ENCODE peak calls at places on chromosomes 16 and 17, in four cellular contexts. T is GM23338, E is lower lobe of right lung, M is RWPE1. Q is an unnamed sample.

GRCh38 chr17:64777413-64778101 is 115.5 kb upstream of the SMURF2 start:
- DNase-seq in M (no peak), E (peak), T (peak), Q (no peak)

GRCh38 chr17:8012996-8013640 is 10.7 kb downstream of the GUCY2D start:
- DNase-seq in E (no peak), M (no peak), T (no peak), Q (no peak)

GRCh38 chr16:13254998-13255614 is 353.7 kb downstream of the SHISA9 start:
- DNase-seq in M (no peak), E (no peak), T (no peak), Q (no peak)

GRCh38 chr16:49734330-49734729 is 121.6 kb downstream of the ZNF423 start:
- DNase-seq in M (no peak), T (no peak), E (no peak), Q (no peak)

GRCh38 chr16:27083861-27084261 is 17.1 kb downstream of the C16orf82 start:
- DNase-seq in M (peak), T (peak), E (no peak), Q (no peak)

GRCh38 chr17:1050246-1050995 is 53.5 kb downstream of the TIMM22 start:
- DNase-seq in E (peak), T (no peak), M (no peak), Q (no peak)

GRCh38 chr17:78611636-78612035 is 34.4 kb upstream of the DNAH17 start:
- DNase-seq in M (no peak), T (no peak), E (no peak), Q (no peak)

GRCh38 chr16:72884573-72884972 is 163.4 kb downstream of the ZFHX3 start:
- DNase-seq in M (no peak), E (no peak), T (no peak), Q (no peak)

GRCh38 chr16:84199097-84199496 is 8.1 kb downstream of the ADAD2 start:
- DNase-seq in T (no peak), E (no peak), M (no peak), Q (no peak)

GRCh38 chr16:47565454-47565853 is 104.3 kb downstream of the PHKB start:
- DNase-seq in M (peak), T (no peak), E (peak), Q (no peak)

GRCh38 chr16:12062343-12063003 is 85.9 kb downstream of the SNX29 start:
- DNase-seq in E (peak), T (no peak), M (peak), Q (no peak)

GRCh38 chr17:79986441-79987186 is 49.1 kb downstream of the TBC1D16 start:
- DNase-seq in M (no peak), E (peak), T (no peak), Q (no peak)

GRCh38 chr16:7716924-7717323 is 384.3 kb downstream of the RBFOX1 start:
- DNase-seq in M (no peak), E (no peak), T (no peak), Q (no peak)

GRCh38 chr16:22373662-22374310 is 633 bp downstream of the CDR2 start:
- DNase-seq in M (no peak), E (peak), T (peak), Q (peak)

GRCh38 chr17:28384281-28385036 is 13.0 kb downstream of the SARM1 start:
- DNase-seq in E (peak), M (no peak), T (peak), Q (peak)

DNA sequence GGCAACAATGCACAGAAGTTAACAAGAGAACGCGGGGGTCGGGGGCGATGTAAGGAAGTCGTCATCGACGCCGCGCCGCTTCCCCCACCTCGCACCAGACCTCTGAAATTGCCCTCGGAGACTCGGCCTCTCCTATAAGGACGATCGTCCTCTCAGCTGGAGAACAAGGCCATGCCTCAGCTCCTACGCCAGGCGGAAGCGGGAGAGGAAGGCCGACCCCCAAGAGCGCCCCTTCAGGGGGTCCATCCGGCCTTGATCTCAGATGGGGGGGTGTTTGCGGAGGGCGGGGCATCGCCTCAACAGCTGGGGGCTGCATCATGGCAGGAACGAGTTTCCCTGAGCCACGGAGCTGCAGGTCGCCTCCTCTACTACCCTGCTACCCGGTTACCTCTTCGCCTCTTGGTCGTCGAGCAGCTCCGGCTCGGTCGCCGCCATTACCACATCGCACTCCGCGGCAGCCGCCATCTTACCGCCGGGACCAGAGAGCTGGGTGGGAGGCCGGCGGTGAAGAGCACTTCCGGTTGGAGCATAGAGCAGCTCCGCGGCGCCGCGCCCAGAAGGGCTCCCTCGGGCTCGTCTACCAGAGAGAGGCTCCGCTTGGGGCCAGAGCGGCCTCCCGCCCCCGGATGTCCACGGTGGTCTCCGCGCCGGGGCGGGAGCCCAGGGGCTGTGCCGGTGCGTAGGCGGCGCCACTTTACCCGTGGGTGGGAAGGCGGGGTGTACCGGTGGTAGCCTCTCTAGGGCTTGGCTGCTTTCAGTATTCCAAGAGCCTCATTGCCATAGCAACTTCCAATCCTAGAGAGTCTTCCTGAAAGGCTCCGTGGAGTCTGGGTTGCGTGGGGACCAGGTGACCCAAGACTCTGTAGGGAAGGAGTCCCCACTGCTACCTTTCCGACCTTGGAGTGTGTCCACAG is at the start of gene DNAJC7:
- DNase-seq in T (peak), M (peak), E (peak), Q (peak)
- TF ChIP-seq CTCF in T (peak), M (no peak), E (no peak), Q (no peak)

DNA sequence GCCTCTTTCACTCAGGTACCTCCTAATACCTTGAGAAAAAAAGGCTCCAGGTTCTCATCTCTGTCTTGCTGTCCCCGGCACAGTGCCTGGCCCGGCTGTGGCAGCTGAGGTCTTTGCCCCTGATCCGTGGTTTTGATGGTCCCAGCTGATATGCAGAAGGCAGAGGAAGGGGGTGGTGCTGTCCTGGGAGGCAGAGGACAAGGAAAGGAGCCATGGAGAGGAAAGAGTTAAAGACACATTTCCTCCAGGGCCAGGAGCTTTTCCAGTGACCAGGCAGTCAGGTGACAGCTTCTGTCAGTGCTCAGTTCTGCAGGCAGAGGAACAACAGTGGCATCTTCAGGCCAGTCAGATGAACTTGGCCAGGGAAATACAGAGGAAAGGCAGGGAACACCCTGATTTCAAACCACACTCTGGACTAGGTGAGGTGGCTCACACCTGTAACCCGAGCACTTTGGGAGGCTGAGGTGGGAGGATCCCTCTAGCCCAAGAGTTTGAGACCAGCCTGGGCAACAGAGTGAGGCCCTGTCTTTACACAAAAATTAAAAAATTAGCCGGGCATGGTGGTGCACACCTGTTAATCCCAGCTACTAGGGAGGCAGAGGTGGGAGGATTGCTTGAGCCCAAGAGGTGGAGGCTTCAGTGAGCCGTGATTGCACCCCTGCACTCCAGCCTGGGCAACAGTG is 3.3 kb upstream of the COG1 start:
- DNase-seq in M (peak), T (peak), E (no peak), Q (no peak)
- TF ChIP-seq CTCF in M (peak), T (peak), E (peak), Q (no peak)

GRCh38 chr17:2867441-2868424 is 71.5 kb downstream of the RAP1GAP2 start:
- DNase-seq in E (no peak), M (peak), T (peak), Q (no peak)
- TF ChIP-seq CTCF in E (no peak), M (no peak), T (peak), Q (no peak)

GRCh38 chr17:60600490-60601431 is 768 bp downstream of the PPM1D start:
- DNase-seq in E (peak), M (peak), T (peak), Q (peak)
- TF ChIP-seq CTCF in E (peak), M (peak), T (peak), Q (peak)

DNA sequence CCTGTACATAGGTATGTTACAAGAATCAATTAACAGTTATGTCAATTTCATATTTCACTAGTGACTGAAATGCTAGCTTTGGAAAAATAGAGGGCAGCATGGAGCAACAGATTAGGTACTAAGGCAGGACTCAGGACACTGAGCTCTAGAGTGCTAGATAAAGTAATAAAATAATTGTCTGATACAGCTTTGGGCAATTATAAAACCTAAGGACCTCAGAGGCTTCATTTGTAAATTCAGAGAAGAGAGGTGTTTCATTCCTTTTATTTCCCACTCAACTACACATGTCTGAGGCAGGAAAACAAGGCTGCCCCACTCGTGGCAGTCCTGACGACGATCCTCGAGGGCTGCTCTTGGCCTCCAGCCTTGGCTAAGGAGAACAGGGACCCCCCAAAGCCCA is 81.5 kb downstream of the CA4 start:
- DNase-seq in E (no peak), T (peak), M (peak), Q (no peak)
- TF ChIP-seq CTCF in E (peak), T (peak), M (peak), Q (peak)

Q was measured in activated CD8-positive, alpha-beta T cell treated with anti-CD3 and anti-CD28 coated beads for 36 hours.